ENCODE peak calls at places on chromosome 1, in nine cellular contexts. U is fibroblast of lung, J is gastrocnemius medialis, X is endodermal cell, N is NB4, Y is left lung, K is heart right ventricle, O is GM12865, P is fibroblast of pulmonary artery. R is an unnamed sample.

GRCh38 chr1:217343907-217344306 is 287.0 kb downstream of the GPATCH2 start:
- DNase-seq in N (no peak), J (no peak), X (peak), U (no peak), Y (no peak), O (no peak), K (no peak), P (no peak), R (no peak)

GRCh38 chr1:36091698-36092097 is 3.0 kb downstream of the ADPRS start:
- DNase-seq in J (no peak), X (no peak), P (no peak), U (no peak), N (no peak), K (no peak), Y (no peak), O (no peak), R (no peak)

GRCh38 chr1:208536176-208536575 is 292.0 kb upstream of the PLXNA2 start:
- DNase-seq in J (no peak), P (no peak), X (peak), U (no peak), K (no peak), Y (no peak), N (no peak), O (no peak), R (no peak)

GRCh38 chr1:93702102-93702827 is 20.6 kb upstream of the BCAR3 start:
- DNase-seq in K (peak), X (no peak), O (peak), J (peak), P (no peak), U (peak), N (no peak), Y (no peak), R (no peak)

GRCh38 chr1:182087951-182088350 is 26.4 kb upstream of the ZNF648 start:
- DNase-seq in O (no peak), U (no peak), K (no peak), J (no peak), N (no peak), Y (no peak), X (no peak), P (no peak), R (no peak)

GRCh38 chr1:32939655-32940371 is 24.8 kb downstream of the RNF19B start:
- DNase-seq in O (no peak), X (no peak), Y (no peak), K (peak), P (peak), N (peak), U (peak), J (no peak), R (no peak)

GRCh38 chr1:164694505-164694904 is 135.5 kb downstream of the PBX1 start:
- DNase-seq in J (no peak), U (no peak), X (no peak), P (no peak), Y (no peak), N (no peak), K (no peak), O (no peak), R (no peak)

GRCh38 chr1:6281511-6282402 is 20.9 kb upstream of the GPR153 start:
- DNase-seq in Y (no peak), P (no peak), J (no peak), K (no peak), O (no peak), U (no peak), X (no peak), N (no peak), R (no peak)

GRCh38 chr1:21779613-21780521 is 3.1 kb downstream of the USP48 start:
- DNase-seq in Y (no peak), O (peak), K (no peak), J (no peak), P (peak), X (no peak), N (no peak), U (no peak), R (no peak)

GRCh38 chr1:7172804-7173203 is 387.6 kb downstream of the CAMTA1 start:
- DNase-seq in X (no peak), J (peak), U (no peak), K (no peak), Y (no peak), N (no peak), P (no peak), O (no peak), R (no peak)

GRCh38 chr1:200245492-200245891 is 164.3 kb downstream of the ZNF281 start:
- DNase-seq in O (no peak), X (no peak), J (no peak), K (peak), N (no peak), Y (no peak), U (peak), P (peak), R (no peak)

GRCh38 chr1:32539584-32540571 is 651 bp downstream of the ZBTB8A start:
- DNase-seq in J (no peak), O (peak), N (peak), K (peak), Y (peak), P (peak), U (peak), X (peak), R (no peak)

GRCh38 chr1:117959364-117959763 is 29.8 kb downstream of the WDR3 start:
- DNase-seq in K (no peak), N (no peak), Y (no peak), U (no peak), X (no peak), J (no peak), O (no peak), P (no peak), R (no peak)

GRCh38 chr1:233904979-233905415 is 521 bp downstream of the SLC35F3 start:
- DNase-seq in N (no peak), J (no peak), P (no peak), X (peak), K (no peak), Y (peak), O (no peak), U (no peak), R (no peak)

GRCh38 chr1:202049129-202049528 is 38.7 kb downstream of the ELF3 start:
- DNase-seq in N (no peak), K (no peak), U (no peak), O (no peak), J (no peak), X (no peak), P (peak), Y (no peak), R (no peak)

GRCh38 chr1:97989094-97989680 is 68.4 kb upstream of the DPYD start:
- DNase-seq in K (no peak), P (peak), X (no peak), Y (no peak), U (peak), N (no peak), O (no peak), J (no peak), R (no peak)

GRCh38 chr1:156319664-156320063 is 18.4 kb downstream of the CCT3 start:
- DNase-seq in N (peak), K (no peak), U (peak), O (peak), X (no peak), P (peak), J (no peak), Y (no peak), R (no peak)

GRCh38 chr1:236502972-236503639 is 20.7 kb upstream of the LGALS8 start:
- DNase-seq in N (peak), P (peak), K (peak), Y (no peak), U (peak), X (peak), J (peak), O (peak), R (no peak)

GRCh38 chr1:182050481-182051438 is 10.8 kb downstream of the ZNF648 start:
- DNase-seq in U (no peak), Y (no peak), X (no peak), N (peak), O (no peak), K (no peak), J (no peak), P (no peak), R (no peak)

GRCh38 chr1:51963592-51964308 is 26.8 kb downstream of the RAB3B start:
- DNase-seq in Y (no peak), N (peak), U (no peak), P (no peak), X (no peak), K (no peak), O (no peak), J (no peak), R (no peak)

GRCh38 chr1:205710201-205711062 is 30.1 kb upstream of the SLC45A3 start:
- DNase-seq in K (no peak), Y (no peak), P (no peak), X (no peak), N (no peak), O (no peak), U (no peak), J (no peak), R (no peak)

GRCh38 chr1:24152631-24153494 is 9.9 kb upstream of the IL22RA1 start:
- DNase-seq in K (no peak), X (peak), P (no peak), O (no peak), U (no peak), Y (no peak), J (no peak), N (no peak), R (no peak)

GRCh38 chr1:197686231-197686630 is 89.0 kb downstream of the DENND1B start:
- DNase-seq in J (no peak), K (no peak), O (no peak), N (no peak), X (no peak), P (no peak), U (no peak), Y (no peak), R (no peak)

GRCh38 chr1:202243006-202243405 is 49.4 kb downstream of the LGR6 start:
- DNase-seq in X (peak), P (no peak), K (no peak), Y (no peak), N (no peak), U (no peak), J (no peak), O (no peak), R (no peak)

GRCh38 chr1:234691567-234691966 is 81.6 kb upstream of the IRF2BP2 start:
- DNase-seq in J (no peak), K (no peak), N (no peak), X (no peak), P (peak), O (no peak), Y (no peak), U (peak), R (no peak)

GRCh38 chr1:91007092-91007491 is 14.7 kb downstream of the ZNF644 start:
- DNase-seq in J (no peak), K (no peak), U (no peak), P (no peak), O (no peak), X (peak), N (no peak), Y (no peak), R (no peak)

GRCh38 chr1:151475175-151475574 is 15.9 kb upstream of the POGZ start:
- DNase-seq in U (no peak), Y (no peak), K (no peak), X (no peak), N (no peak), O (peak), J (no peak), P (no peak), R (no peak)

GRCh38 chr1:151477066-151477465 is 17.8 kb upstream of the POGZ start:
- DNase-seq in N (no peak), O (no peak), P (no peak), U (no peak), Y (no peak), J (no peak), K (no peak), X (no peak), R (no peak)

GRCh38 chr1:151476083-151476482 is 16.8 kb upstream of the POGZ start:
- DNase-seq in J (no peak), Y (no peak), X (peak), N (no peak), K (no peak), P (no peak), U (no peak), O (peak), R (no peak)

GRCh38 chr1:151472852-151473731 is 13.8 kb upstream of the POGZ start:
- DNase-seq in K (peak), U (peak), X (peak), P (peak), N (peak), Y (peak), J (no peak), O (peak), R (no peak)

DNA sequence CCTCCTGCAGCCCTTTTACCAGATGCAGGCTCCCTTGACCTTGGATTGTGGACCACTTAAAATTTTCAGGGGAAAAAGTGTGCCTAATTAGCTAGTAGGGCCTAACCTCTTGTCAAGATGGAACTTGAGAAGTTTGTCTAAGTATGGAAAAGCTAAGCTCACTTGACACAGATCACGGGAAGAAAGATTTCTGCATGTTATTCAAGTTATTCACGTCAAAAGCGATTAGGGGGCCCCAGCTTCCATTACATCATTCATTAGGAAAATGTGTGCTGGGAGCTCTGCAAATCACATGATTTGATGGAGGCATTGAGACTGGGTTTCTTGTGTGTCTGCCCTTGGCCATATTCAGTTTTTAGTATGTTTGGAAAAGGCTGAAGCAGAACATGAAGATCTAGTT is 15.4 kb upstream of the POGZ start:
- DNase-seq in O (no peak), P (no peak), J (no peak), K (no peak), N (no peak), U (no peak), Y (no peak), X (no peak), R (no peak)
- TF ChIP-seq CTCF in O (no peak), P (no peak), J (no peak), K (no peak), N (no peak), U (no peak), Y (no peak), X (no peak), R (no peak)

GRCh38 chr1:58788259-58788658 is 4.4 kb upstream of the JUN start:
- DNase-seq in P (no peak), X (no peak), J (no peak), N (no peak), U (no peak), O (no peak), K (no peak), Y (no peak), R (no peak)

GRCh38 chr1:58785424-58786058 is 1.7 kb upstream of the JUN start:
- DNase-seq in J (peak), Y (peak), K (peak), X (peak), O (peak), N (peak), P (peak), U (peak), R (peak)

GRCh38 chr1:58784758-58785423 is 1.0 kb upstream of the JUN start:
- DNase-seq in N (peak), X (peak), U (peak), J (peak), Y (peak), O (peak), P (peak), K (peak), R (peak)

GRCh38 chr1:58786927-58787245 is 3.0 kb upstream of the JUN start:
- DNase-seq in J (no peak), X (no peak), Y (no peak), K (no peak), P (no peak), O (no peak), N (no peak), U (no peak), R (no peak)

DNA sequence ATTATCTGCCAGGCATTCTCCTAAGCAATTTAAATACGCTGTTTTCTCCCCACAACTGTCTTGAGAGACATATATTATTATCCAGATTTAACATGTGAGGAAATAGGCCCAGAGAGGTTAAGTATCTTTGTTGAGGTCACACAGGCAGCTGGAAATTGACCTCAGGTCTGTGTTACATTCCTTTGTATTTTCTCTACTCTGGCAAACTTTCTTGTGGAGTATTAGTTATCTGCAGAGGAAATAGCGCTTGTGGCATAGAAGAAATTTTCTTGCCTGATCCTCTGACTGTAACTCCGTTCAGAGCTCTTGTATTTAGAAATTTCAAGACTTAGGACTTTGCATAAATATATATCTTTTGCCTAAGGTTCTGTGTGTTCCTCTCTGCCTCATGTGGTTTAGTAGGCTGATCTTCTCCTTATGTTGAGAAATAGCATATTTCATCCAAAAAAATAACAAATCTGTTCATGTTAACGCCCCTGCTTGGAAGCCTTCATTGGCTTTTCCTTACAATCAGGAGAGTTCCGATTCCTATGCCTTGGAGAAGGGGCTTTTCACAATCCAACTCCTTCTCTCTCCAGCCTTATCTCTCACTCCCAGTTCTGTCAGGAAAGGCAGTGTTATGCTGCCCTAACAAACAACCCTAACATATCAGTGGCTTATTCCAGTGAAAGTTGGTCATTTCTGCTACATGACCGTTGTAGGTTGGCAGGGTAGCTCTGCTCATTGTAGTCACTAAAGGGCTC is 2.5 kb upstream of the JUN start:
- DNase-seq in O (no peak), J (no peak), X (no peak), K (no peak), U (peak), Y (no peak), P (peak), N (no peak), R (no peak)
- H3K4me3 ChIP-seq in O (no peak), J (peak), X (no peak), K (no peak), U (peak), Y (no peak), P (no peak), N (no peak), R (no peak)

DNA sequence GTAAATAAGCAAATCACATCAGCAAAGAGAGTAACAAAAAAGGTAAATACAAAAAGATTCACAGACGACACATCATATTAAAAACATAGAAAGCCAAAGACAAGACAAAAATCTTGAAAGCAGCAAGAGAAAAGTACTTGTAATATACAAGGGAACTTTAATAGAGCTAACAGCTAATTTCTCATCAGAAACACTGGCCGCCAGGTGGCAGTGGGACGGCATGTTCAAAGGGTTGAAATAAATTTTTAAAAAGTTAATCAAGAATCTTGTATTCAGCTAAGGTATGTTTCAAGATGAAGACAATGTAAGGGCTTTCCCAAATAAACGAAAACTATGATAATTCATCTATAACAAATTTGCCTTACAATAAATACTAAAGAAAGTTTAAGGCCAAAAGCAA is 358.1 kb downstream of the LRRIQ3 start:
- DNase-seq in U (no peak), Y (no peak), K (no peak), X (peak), P (peak), O (peak), J (no peak), N (peak), R (no peak)
- TF ChIP-seq CTCF in U (peak), Y (no peak), K (no peak), X (peak), P (peak), O (peak), J (no peak), N (peak), R (peak)

DNA sequence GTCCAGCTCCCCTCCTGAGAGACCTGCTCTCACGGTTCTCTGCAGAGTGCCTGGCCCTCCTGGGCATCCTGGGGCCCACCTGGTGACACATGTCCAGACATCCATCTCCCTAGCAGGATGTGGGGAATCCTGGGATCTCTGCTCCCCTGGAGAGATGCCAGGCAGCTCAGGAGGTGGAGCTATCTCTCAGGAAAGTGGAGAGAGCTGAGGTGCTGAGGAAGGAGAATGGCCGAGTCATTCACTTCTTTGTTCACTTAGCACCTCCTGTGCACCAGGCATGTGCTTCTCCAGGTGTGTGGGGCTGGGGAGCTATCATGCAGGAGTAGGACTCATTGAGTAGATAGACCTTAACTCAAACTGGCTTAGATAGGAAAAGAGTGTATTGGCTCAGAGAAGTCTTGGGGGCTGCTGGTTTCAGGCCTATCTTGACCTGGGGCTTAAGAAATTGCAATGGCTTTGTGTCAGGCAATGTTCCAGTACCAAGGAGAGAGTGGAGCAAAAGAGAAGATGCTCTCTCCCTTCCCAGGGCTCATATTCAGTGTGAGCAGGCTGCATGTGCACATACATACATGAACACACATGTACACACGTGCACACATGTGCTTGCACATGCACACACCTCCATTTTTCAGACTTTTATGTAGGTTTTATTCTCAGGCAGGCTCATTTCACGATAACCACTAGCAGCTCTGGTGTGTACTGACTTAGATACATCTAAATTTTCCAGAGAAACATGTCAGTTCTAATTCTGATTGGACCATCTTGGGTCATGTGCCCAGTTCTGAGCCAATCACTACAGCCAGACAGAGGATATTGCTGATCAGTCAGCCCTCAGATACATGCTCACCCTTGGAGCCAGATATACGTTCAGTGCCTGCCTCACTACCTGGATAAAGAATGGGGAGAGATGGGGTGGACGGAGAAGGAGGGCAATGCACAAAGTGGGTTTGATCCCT is 437.6 kb downstream of the PTPRU start:
- DNase-seq in U (no peak), Y (no peak), J (no peak), K (no peak), N (no peak), P (no peak), O (no peak), X (peak), R (no peak)
- H3K4me3 ChIP-seq in U (no peak), Y (no peak), J (no peak), K (no peak), N (no peak), P (no peak), O (no peak), X (no peak), R (no peak)

R was measured in epithelial cell of proximal tubule.